ENCODE peak calls at places on chromosomes 3 and 15, in ten cellular contexts. One of them, this sample, is unnamed.

GRCh38 chr3:122353901-122354401 is 28.9 kb downstream of the CSTA start:
- DNase-seq in suprapubic skin: no peak
- DNase-seq in body of pancreas: no peak
- DNase-seq in pancreas: no peak
- DNase-seq in right lobe of liver: no peak
- DNase-seq in GM12865: no peak
- DNase-seq in heart right ventricle: no peak
- DNase-seq in cardiac muscle cell: no peak
- DNase-seq in mammary epithelial cell: no peak
- DNase-seq in astrocyte: no peak
- DNase-seq in this sample: no peak

GRCh38 chr15:73389971-73390544 is 21.3 kb upstream of the HCN4 start:
- DNase-seq in GM12865: no peak
- DNase-seq in cardiac muscle cell: no peak
- DNase-seq in pancreas: no peak
- DNase-seq in heart right ventricle: no peak
- DNase-seq in right lobe of liver: no peak
- DNase-seq in astrocyte: no peak
- DNase-seq in body of pancreas: no peak
- DNase-seq in suprapubic skin: peak
- DNase-seq in mammary epithelial cell: no peak
- DNase-seq in this sample: no peak

GRCh38 chr15:76335851-76336253 is 721 bp upstream of the ISL2 start:
- DNase-seq in cardiac muscle cell: no peak
- DNase-seq in suprapubic skin: no peak
- DNase-seq in mammary epithelial cell: no peak
- DNase-seq in body of pancreas: no peak
- DNase-seq in GM12865: peak
- DNase-seq in right lobe of liver: no peak
- DNase-seq in astrocyte: no peak
- DNase-seq in pancreas: no peak
- DNase-seq in heart right ventricle: no peak
- DNase-seq in this sample: no peak

GRCh38 chr3:50242778-50243551 is 7.0 kb downstream of the GNAI2 start:
- DNase-seq in mammary epithelial cell: peak
- DNase-seq in astrocyte: peak
- DNase-seq in heart right ventricle: peak
- DNase-seq in cardiac muscle cell: no peak
- DNase-seq in pancreas: peak
- DNase-seq in body of pancreas: no peak
- DNase-seq in GM12865: peak
- DNase-seq in right lobe of liver: peak
- DNase-seq in suprapubic skin: no peak
- DNase-seq in this sample: peak

GRCh38 chr15:100340721-100341661 is 784 bp downstream of the ADAMTS17 start:
- DNase-seq in cardiac muscle cell: no peak
- DNase-seq in pancreas: peak
- DNase-seq in right lobe of liver: no peak
- DNase-seq in astrocyte: no peak
- DNase-seq in heart right ventricle: no peak
- DNase-seq in GM12865: no peak
- DNase-seq in suprapubic skin: no peak
- DNase-seq in body of pancreas: peak
- DNase-seq in mammary epithelial cell: no peak
- DNase-seq in this sample: no peak

GRCh38 chr3:133927543-133928066 is 31.9 kb upstream of the RAB6B start:
- DNase-seq in heart right ventricle: peak
- DNase-seq in body of pancreas: peak
- DNase-seq in mammary epithelial cell: no peak
- DNase-seq in pancreas: no peak
- DNase-seq in right lobe of liver: peak
- DNase-seq in GM12865: peak
- DNase-seq in suprapubic skin: no peak
- DNase-seq in astrocyte: no peak
- DNase-seq in cardiac muscle cell: peak
- DNase-seq in this sample: peak

GRCh38 chr3:126509565-126510322 is 7.8 kb downstream of the UROC1 start:
- DNase-seq in body of pancreas: no peak
- DNase-seq in astrocyte: no peak
- DNase-seq in suprapubic skin: no peak
- DNase-seq in right lobe of liver: peak
- DNase-seq in pancreas: peak
- DNase-seq in heart right ventricle: no peak
- DNase-seq in GM12865: no peak
- DNase-seq in cardiac muscle cell: no peak
- DNase-seq in mammary epithelial cell: peak
- DNase-seq in this sample: peak

GRCh38 chr3:127214990-127215389 is 22.1 kb downstream of the PRR23E start:
- DNase-seq in mammary epithelial cell: no peak
- DNase-seq in cardiac muscle cell: no peak
- DNase-seq in right lobe of liver: no peak
- DNase-seq in heart right ventricle: no peak
- DNase-seq in body of pancreas: no peak
- DNase-seq in pancreas: no peak
- DNase-seq in astrocyte: no peak
- DNase-seq in GM12865: no peak
- DNase-seq in suprapubic skin: no peak
- DNase-seq in this sample: no peak

GRCh38 chr15:89105147-89105546 is 16.9 kb downstream of the ABHD2 start:
- DNase-seq in mammary epithelial cell: peak
- DNase-seq in suprapubic skin: no peak
- DNase-seq in GM12865: no peak
- DNase-seq in cardiac muscle cell: no peak
- DNase-seq in heart right ventricle: no peak
- DNase-seq in right lobe of liver: no peak
- DNase-seq in body of pancreas: no peak
- DNase-seq in pancreas: no peak
- DNase-seq in astrocyte: peak
- DNase-seq in this sample: no peak

GRCh38 chr3:65833761-65834505 is 204.8 kb downstream of the MAGI1 start:
- DNase-seq in suprapubic skin: no peak
- DNase-seq in heart right ventricle: no peak
- DNase-seq in body of pancreas: no peak
- DNase-seq in right lobe of liver: no peak
- DNase-seq in mammary epithelial cell: peak
- DNase-seq in cardiac muscle cell: no peak
- DNase-seq in astrocyte: peak
- DNase-seq in pancreas: no peak
- DNase-seq in GM12865: peak
- DNase-seq in this sample: no peak

GRCh38 chr3:150253622-150254021 is 154.5 kb upstream of the TSC22D2 start:
- DNase-seq in astrocyte: no peak
- DNase-seq in pancreas: no peak
- DNase-seq in body of pancreas: no peak
- DNase-seq in right lobe of liver: no peak
- DNase-seq in cardiac muscle cell: no peak
- DNase-seq in mammary epithelial cell: peak
- DNase-seq in GM12865: no peak
- DNase-seq in heart right ventricle: peak
- DNase-seq in suprapubic skin: no peak
- DNase-seq in this sample: no peak

GRCh38 chr3:125202197-125202596 is 10.4 kb downstream of the SLC12A8 start:
- DNase-seq in cardiac muscle cell: no peak
- DNase-seq in suprapubic skin: no peak
- DNase-seq in right lobe of liver: no peak
- DNase-seq in pancreas: no peak
- DNase-seq in heart right ventricle: no peak
- DNase-seq in body of pancreas: no peak
- DNase-seq in GM12865: peak
- DNase-seq in astrocyte: no peak
- DNase-seq in mammary epithelial cell: no peak
- DNase-seq in this sample: no peak

GRCh38 chr15:85539491-85539890 is 159.1 kb downstream of the AKAP13 start:
- DNase-seq in GM12865: no peak
- DNase-seq in mammary epithelial cell: no peak
- DNase-seq in astrocyte: no peak
- DNase-seq in body of pancreas: no peak
- DNase-seq in right lobe of liver: no peak
- DNase-seq in heart right ventricle: no peak
- DNase-seq in pancreas: no peak
- DNase-seq in suprapubic skin: no peak
- DNase-seq in cardiac muscle cell: no peak
- DNase-seq in this sample: no peak

GRCh38 chr3:126245811-126246727 is 65.7 kb upstream of the ALDH1L1 start:
- DNase-seq in mammary epithelial cell: no peak
- DNase-seq in body of pancreas: peak
- DNase-seq in pancreas: no peak
- DNase-seq in heart right ventricle: peak
- DNase-seq in suprapubic skin: no peak
- DNase-seq in cardiac muscle cell: peak
- DNase-seq in astrocyte: no peak
- DNase-seq in GM12865: peak
- DNase-seq in right lobe of liver: no peak
- DNase-seq in this sample: peak

GRCh38 chr15:61499371-61499770 is 270.3 kb upstream of the RORA start:
- DNase-seq in suprapubic skin: no peak
- DNase-seq in right lobe of liver: no peak
- DNase-seq in cardiac muscle cell: no peak
- DNase-seq in GM12865: no peak
- DNase-seq in astrocyte: peak
- DNase-seq in mammary epithelial cell: no peak
- DNase-seq in heart right ventricle: no peak
- DNase-seq in body of pancreas: no peak
- DNase-seq in pancreas: no peak
- DNase-seq in this sample: no peak

GRCh38 chr15:38163651-38164050 is 89.0 kb upstream of the SPRED1 start:
- DNase-seq in suprapubic skin: no peak
- DNase-seq in pancreas: no peak
- DNase-seq in cardiac muscle cell: no peak
- DNase-seq in body of pancreas: no peak
- DNase-seq in heart right ventricle: no peak
- DNase-seq in right lobe of liver: no peak
- DNase-seq in mammary epithelial cell: no peak
- DNase-seq in GM12865: no peak
- DNase-seq in astrocyte: no peak
- DNase-seq in this sample: no peak

GRCh38 chr3:185313693-185314246 is 49.2 kb upstream of the MAP3K13 start:
- DNase-seq in right lobe of liver: no peak
- DNase-seq in suprapubic skin: no peak
- DNase-seq in GM12865: no peak
- DNase-seq in astrocyte: no peak
- DNase-seq in body of pancreas: no peak
- DNase-seq in pancreas: no peak
- DNase-seq in heart right ventricle: no peak
- DNase-seq in mammary epithelial cell: no peak
- DNase-seq in cardiac muscle cell: no peak
- DNase-seq in this sample: no peak

DNA sequence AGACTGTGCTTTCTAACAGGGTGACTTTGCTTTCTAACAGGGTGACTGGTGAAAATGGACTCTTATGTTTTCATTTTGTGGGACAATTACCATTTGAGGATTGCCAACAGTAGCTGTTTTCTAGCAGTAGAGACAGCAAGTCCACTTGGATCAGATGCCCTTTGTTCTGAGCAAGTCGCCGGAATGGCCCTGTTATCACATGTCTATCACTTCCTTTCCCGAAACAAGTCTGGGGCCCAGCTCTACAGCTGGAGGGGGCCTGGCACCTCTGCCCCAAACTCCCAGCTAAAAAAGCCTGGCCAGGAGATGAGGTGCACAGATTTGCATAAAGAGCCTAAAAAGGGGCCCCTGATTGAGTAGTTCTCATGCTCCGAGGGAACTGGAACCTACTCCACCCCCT is 44.6 kb downstream of the THBS1 start:
- DNase-seq in right lobe of liver: no peak
- DNase-seq in cardiac muscle cell: no peak
- DNase-seq in heart right ventricle: no peak
- DNase-seq in astrocyte: no peak
- DNase-seq in mammary epithelial cell: no peak
- DNase-seq in suprapubic skin: no peak
- DNase-seq in body of pancreas: no peak
- DNase-seq in pancreas: no peak
- DNase-seq in GM12865: no peak
- DNase-seq in this sample: no peak
- TF ChIP-seq CTCF in right lobe of liver: no peak
- TF ChIP-seq CTCF in cardiac muscle cell: no peak
- TF ChIP-seq CTCF in heart right ventricle: no peak
- TF ChIP-seq CTCF in astrocyte: no peak
- TF ChIP-seq CTCF in mammary epithelial cell: no peak
- TF ChIP-seq CTCF in suprapubic skin: no peak
- TF ChIP-seq CTCF in body of pancreas: no peak
- TF ChIP-seq CTCF in pancreas: no peak
- TF ChIP-seq CTCF in GM12865: no peak
- TF ChIP-seq CTCF in this sample: no peak

GRCh38 chr3:172063456-172064432 is 24.4 kb downstream of the FNDC3B start:
- DNase-seq in right lobe of liver: no peak
- DNase-seq in cardiac muscle cell: no peak
- DNase-seq in heart right ventricle: no peak
- DNase-seq in pancreas: no peak
- DNase-seq in body of pancreas: no peak
- DNase-seq in astrocyte: no peak
- DNase-seq in suprapubic skin: no peak
- DNase-seq in GM12865: no peak
- DNase-seq in mammary epithelial cell: no peak
- DNase-seq in this sample: no peak
- H3K4me3 ChIP-seq in right lobe of liver: no peak
- H3K4me3 ChIP-seq in cardiac muscle cell: no peak
- H3K4me3 ChIP-seq in heart right ventricle: no peak
- H3K4me3 ChIP-seq in pancreas: no peak
- H3K4me3 ChIP-seq in body of pancreas: no peak
- H3K4me3 ChIP-seq in astrocyte: no peak
- H3K4me3 ChIP-seq in suprapubic skin: no peak
- H3K4me3 ChIP-seq in GM12865: no peak
- H3K4me3 ChIP-seq in mammary epithelial cell: no peak
- H3K4me3 ChIP-seq in this sample: no peak

DNA sequence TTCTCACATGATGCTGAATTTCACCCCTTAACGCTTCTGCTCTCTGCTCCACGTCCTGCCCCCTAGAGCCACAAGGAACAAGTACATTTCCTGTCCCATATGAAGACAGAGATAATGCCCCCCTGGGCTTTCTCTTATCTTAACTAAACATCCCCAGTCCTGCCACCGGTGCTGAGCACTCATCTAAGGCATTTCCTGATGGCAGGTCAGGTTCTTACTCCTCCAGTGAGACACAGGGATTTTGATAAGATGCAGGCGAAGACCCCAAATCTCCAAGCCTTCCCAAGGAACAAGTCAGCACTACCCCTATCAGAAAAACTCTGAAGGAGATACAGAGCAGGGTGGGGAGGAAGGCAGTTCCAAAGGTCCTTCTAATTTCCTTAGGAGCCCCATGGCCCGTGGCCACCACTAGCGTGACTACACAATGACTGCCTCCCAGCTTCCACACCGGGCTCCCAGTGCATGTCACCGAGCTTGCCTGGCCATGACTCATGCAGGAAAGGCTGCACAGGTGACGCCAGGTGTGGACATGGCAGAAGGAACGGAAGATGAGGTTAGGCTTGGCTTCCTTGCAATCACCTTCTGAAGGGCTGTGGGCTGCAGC is 152.9 kb downstream of the XXYLT1 start:
- DNase-seq in cardiac muscle cell: no peak
- DNase-seq in body of pancreas: no peak
- DNase-seq in GM12865: peak
- DNase-seq in astrocyte: no peak
- DNase-seq in suprapubic skin: no peak
- DNase-seq in mammary epithelial cell: peak
- DNase-seq in pancreas: no peak
- DNase-seq in right lobe of liver: no peak
- DNase-seq in heart right ventricle: no peak
- DNase-seq in this sample: no peak
- TF ChIP-seq CTCF in cardiac muscle cell: peak
- TF ChIP-seq CTCF in body of pancreas: no peak
- TF ChIP-seq CTCF in GM12865: peak
- TF ChIP-seq CTCF in astrocyte: peak
- TF ChIP-seq CTCF in suprapubic skin: no peak
- TF ChIP-seq CTCF in mammary epithelial cell: no peak
- TF ChIP-seq CTCF in pancreas: no peak
- TF ChIP-seq CTCF in right lobe of liver: no peak
- TF ChIP-seq CTCF in heart right ventricle: peak
- TF ChIP-seq CTCF in this sample: peak

GRCh38 chr3:160403796-160404510 is 4.5 kb downstream of the SMC4 start:
- DNase-seq in mammary epithelial cell: peak
- DNase-seq in astrocyte: no peak
- DNase-seq in body of pancreas: no peak
- DNase-seq in suprapubic skin: no peak
- DNase-seq in GM12865: no peak
- DNase-seq in cardiac muscle cell: no peak
- DNase-seq in heart right ventricle: no peak
- DNase-seq in pancreas: no peak
- DNase-seq in right lobe of liver: no peak
- DNase-seq in this sample: no peak
- H3K4me3 ChIP-seq in mammary epithelial cell: no peak
- H3K4me3 ChIP-seq in astrocyte: peak
- H3K4me3 ChIP-seq in body of pancreas: no peak
- H3K4me3 ChIP-seq in suprapubic skin: no peak
- H3K4me3 ChIP-seq in GM12865: peak
- H3K4me3 ChIP-seq in cardiac muscle cell: no peak
- H3K4me3 ChIP-seq in heart right ventricle: peak
- H3K4me3 ChIP-seq in pancreas: no peak
- H3K4me3 ChIP-seq in right lobe of liver: no peak
- H3K4me3 ChIP-seq in this sample: no peak